ENCODE peak calls at places on chromosomes 3 and 15, in five cellular contexts. C, P, Z, M and B are unnamed samples.

GRCh38 chr3:172282850-172283249 is 165.4 kb downstream of the GHSR start:
- ATAC-seq in C (no peak), P (no peak), Z (no peak), M (no peak), B (no peak)

GRCh38 chr3:31534036-31534435 is 1.3 kb downstream of the STT3B start:
- ATAC-seq in C (no peak), P (no peak), Z (no peak), M (no peak), B (no peak)

GRCh38 chr3:10085738-10086137 is 22.3 kb downstream of the FANCD2OS start:
- ATAC-seq in C (no peak), P (no peak), Z (no peak), M (no peak), B (no peak)

GRCh38 chr15:76168237-76168984 is 108.6 kb downstream of the TMEM266 start:
- ATAC-seq in C (no peak), P (no peak), Z (no peak), M (no peak), B (no peak)

GRCh38 chr3:8835385-8835784 is 66.0 kb upstream of the OXTR start:
- ATAC-seq in C (no peak), P (no peak), Z (no peak), M (no peak), B (no peak)

GRCh38 chr3:47512416-47513124 is 942 bp downstream of the ELP6 start:
- ATAC-seq in C (peak; percentile 39), P (peak; percentile 26), Z (peak; percentile 36), M (no peak), B (peak; percentile 40)

GRCh38 chr3:186929186-186929585 is 1.1 kb upstream of the ST6GAL1 start:
- ATAC-seq in C (no peak), P (no peak), Z (no peak), M (no peak), B (no peak)

GRCh38 chr15:70710714-70711113 is 52.6 kb downstream of the UACA start:
- ATAC-seq in C (no peak), P (no peak), Z (no peak), M (no peak), B (no peak)

GRCh38 chr15:62141643-62142588 is 23.2 kb downstream of the C2CD4B start:
- ATAC-seq in C (peak; percentile 91), P (peak; percentile 93), Z (no peak), M (no peak), B (no peak)

GRCh38 chr3:14587733-14588360 is 47.7 kb upstream of the GRIP2 start:
- ATAC-seq in C (peak; percentile 58), P (peak; percentile 74), Z (no peak), M (no peak), B (no peak)

GRCh38 chr3:160012108-160012507 is 23.5 kb downstream of the IL12A start:
- ATAC-seq in C (no peak), P (peak; percentile 66), Z (no peak), M (no peak), B (peak; percentile 90)

GRCh38 chr3:45688194-45688881 is 858 bp upstream of the SACM1L start:
- ATAC-seq in C (no peak), P (no peak), Z (peak; percentile 10), M (peak; percentile 6), B (no peak)

GRCh38 chr3:50396502-50396901 is 37.2 kb upstream of the TMEM115 start:
- ATAC-seq in C (no peak), P (peak; percentile 6), Z (no peak), M (no peak), B (no peak)

GRCh38 chr3:15623535-15624450 is 22.2 kb downstream of the BTD start:
- ATAC-seq in C (no peak), P (no peak), Z (no peak), M (no peak), B (no peak)

GRCh38 chr3:181025204-181025603 is 35.7 kb upstream of the DNAJC19 start:
- ATAC-seq in C (no peak), P (no peak), Z (no peak), M (no peak), B (no peak)

GRCh38 chr15:45854455-45855202 is 219.8 kb downstream of the SQOR start:
- ATAC-seq in C (no peak), P (no peak), Z (no peak), M (no peak), B (no peak)

GRCh38 chr3:45777111-45777752 is 19.1 kb downstream of the SLC6A20 start:
- ATAC-seq in C (no peak), P (no peak), Z (no peak), M (no peak), B (no peak)

GRCh38 chr15:60795889-60796288 is 316.9 kb upstream of the ICE2 start:
- ATAC-seq in C (no peak), P (peak; percentile 32), Z (no peak), M (no peak), B (peak; percentile 94)

GRCh38 chr3:143507735-143508580 is 340.3 kb downstream of the SLC9A9 start:
- ATAC-seq in C (no peak), P (no peak), Z (no peak), M (peak; percentile 45), B (no peak)

GRCh38 chr15:57476533-57476975 is 100.2 kb downstream of the CGNL1 start:
- ATAC-seq in C (no peak), P (no peak), Z (peak; percentile 27), M (no peak), B (no peak)

GRCh38 chr15:67882487-67883227 is 42.8 kb upstream of the RNU6-1 start:
- ATAC-seq in C (no peak), P (no peak), Z (no peak), M (no peak), B (peak; percentile 39)

GRCh38 chr3:108524547-108524946 is 14.2 kb upstream of the MYH15 start:
- ATAC-seq in C (no peak), P (no peak), Z (no peak), M (no peak), B (no peak)

GRCh38 chr3:82736696-82737277 is 975.3 kb upstream of the GBE1 start:
- ATAC-seq in C (no peak), P (no peak), Z (no peak), M (no peak), B (no peak)

GRCh38 chr3:14148041-14148985 is 23.5 kb downstream of the TMEM43 start:
- ATAC-seq in C (no peak), P (no peak), Z (no peak), M (no peak), B (no peak)

GRCh38 chr3:195461518-195462307 is 18.9 kb upstream of the ACAP2 start:
- ATAC-seq in C (peak; percentile 64), P (peak; percentile 81), Z (no peak), M (no peak), B (no peak)

GRCh38 chr3:190197346-190197763 is 76.7 kb upstream of the P3H2 start:
- ATAC-seq in C (peak; percentile 49), P (peak; percentile 41), Z (no peak), M (no peak), B (no peak)

GRCh38 chr3:23071758-23072157 is 131.4 kb upstream of the UBE2E2 start:
- ATAC-seq in C (peak; percentile 23), P (peak; percentile 51), Z (no peak), M (no peak), B (peak; percentile 96)

GRCh38 chr3:115862824-115863223 is 239.5 kb downstream of the GAP43 start:
- ATAC-seq in C (no peak), P (no peak), Z (no peak), M (no peak), B (no peak)

GRCh38 chr15:83158393-83158792 is 49.2 kb downstream of the HDGFL3 start:
- ATAC-seq in C (no peak), P (no peak), Z (no peak), M (no peak), B (no peak)

GRCh38 chr3:138078901-138079344 is 36.5 kb downstream of the DZIP1L start:
- ATAC-seq in C (no peak), P (no peak), Z (no peak), M (no peak), B (no peak)

GRCh38 chr3:139202226-139202958 is 141.4 kb upstream of the MRPS22 start:
- ATAC-seq in C (peak; percentile 97), P (peak; percentile 97), Z (peak; percentile 50), M (no peak), B (no peak)

GRCh38 chr3:14261229-14261628 is 82.6 kb downstream of the LSM3 start:
- ATAC-seq in C (peak; percentile 70), P (peak; percentile 79), Z (peak; percentile 71), M (peak; percentile 89), B (peak; percentile 69)

GRCh38 chr3:108293858-108294257 is 2.5 kb upstream of the HHLA2 start:
- ATAC-seq in C (no peak), P (no peak), Z (no peak), M (no peak), B (peak; percentile 84)